ENCODE peak calls at places on chromosomes 6 and 20, in ten cellular contexts. G is tibial nerve; U is nucleus accumbens; E is naive thymus-derived CD8-positive, alpha-beta T cell; J is ACHN; Q is lower lobe of right lung; Z is AG04450; A is A549; P is IMR-90; I is BE2C. M is an unnamed sample.

GRCh38 chr6:84415517-84415916 is 188.1 kb upstream of the CEP162 start:
- DNase-seq in J (no peak), A (no peak), I (no peak), P (no peak), U (no peak), G (no peak), Q (no peak), E (no peak), Z (no peak), M (no peak)

GRCh38 chr6:11296449-11297375 is 64.2 kb upstream of the NEDD9 start:
- DNase-seq in Z (no peak), I (no peak), A (no peak), E (no peak), Q (no peak), G (no peak), U (no peak), J (no peak), P (no peak), M (no peak)

GRCh38 chr20:6836821-6837374 is 69.4 kb downstream of the BMP2 start:
- DNase-seq in G (no peak), Z (no peak), I (no peak), A (no peak), P (no peak), Q (no peak), J (no peak), U (no peak), E (no peak), M (no peak)

GRCh38 chr6:144340541-144341371 is 55.6 kb downstream of the UTRN start:
- DNase-seq in U (no peak), Z (no peak), J (no peak), A (no peak), Q (no peak), E (no peak), G (no peak), P (no peak), I (no peak), M (no peak)

GRCh38 chr20:33127422-33128097 is 40.4 kb upstream of the BPIFA2 start:
- DNase-seq in I (no peak), P (no peak), E (no peak), J (no peak), G (no peak), Q (no peak), A (no peak), Z (no peak), U (no peak), M (no peak)

GRCh38 chr6:81774542-81774941 is 22.1 kb upstream of the TENT5A start:
- DNase-seq in Q (no peak), E (no peak), I (no peak), P (no peak), J (peak; percentile 35), G (no peak), Z (no peak), U (no peak), A (no peak), M (no peak)

GRCh38 chr6:79004239-79004638 is 73.8 kb downstream of the PHIP start:
- DNase-seq in Z (no peak), G (no peak), I (no peak), E (no peak), Q (no peak), J (no peak), U (no peak), P (no peak), A (no peak), M (no peak)

GRCh38 chr6:128284128-128284527 is 236.3 kb downstream of the PTPRK start:
- DNase-seq in U (no peak), Q (no peak), P (no peak), G (no peak), Z (no peak), A (no peak), I (no peak), E (no peak), J (no peak), M (peak; percentile 34)

GRCh38 chr6:43120938-43121913 is 45.1 kb downstream of the PTK7 start:
- DNase-seq in J (peak; percentile 93), U (no peak), I (peak; percentile 69), E (no peak), Z (peak; percentile 94), P (peak; percentile 98), G (peak; percentile 48), A (no peak), Q (no peak), M (peak; percentile 96)

GRCh38 chr6:10633216-10633615 is 61.2 kb downstream of the C6orf52 start:
- DNase-seq in J (peak; percentile 73), A (peak; percentile 28), U (no peak), Q (no peak), P (peak; percentile 75), Z (peak; percentile 66), E (no peak), G (no peak), I (no peak), M (peak; percentile 62)

GRCh38 chr6:71194730-71195129 is 93.9 kb upstream of the OGFRL1 start:
- DNase-seq in E (no peak), J (peak; percentile 86), Q (no peak), Z (no peak), G (no peak), I (no peak), U (no peak), P (peak; percentile 83), A (peak; percentile 5), M (peak; percentile 75)

GRCh38 chr6:20699402-20699801 is 165.1 kb downstream of the CDKAL1 start:
- DNase-seq in A (no peak), J (no peak), E (no peak), G (no peak), U (no peak), Q (no peak), P (no peak), I (no peak), Z (no peak), M (no peak)

GRCh38 chr6:153591165-153591564 is 447.9 kb upstream of the OPRM1 start:
- DNase-seq in E (no peak), U (no peak), Q (no peak), J (no peak), G (no peak), P (no peak), I (no peak), Z (no peak), A (no peak), M (no peak)

GRCh38 chr20:64236137-64237088 is 19.1 kb upstream of the PCMTD2 start:
- DNase-seq in A (no peak), P (no peak), Q (peak; percentile 17), Z (no peak), I (no peak), G (no peak), U (no peak), E (no peak), J (no peak), M (no peak)

GRCh38 chr20:49268600-49269365 is 9.1 kb downstream of the ZNFX1 start:
- DNase-seq in E (no peak), Q (no peak), Z (peak; percentile 47), G (no peak), A (no peak), P (peak; percentile 81), U (no peak), J (no peak), I (no peak), M (peak; percentile 56)

GRCh38 chr6:111663232-111663631 is 57.6 kb upstream of the TRAF3IP2 start:
- DNase-seq in Z (no peak), E (no peak), A (no peak), I (no peak), J (no peak), Q (no peak), U (no peak), P (no peak), G (no peak), M (no peak)

GRCh38 chr20:41178904-41179432 is 41.6 kb downstream of the PLCG1 start:
- DNase-seq in A (no peak), Z (no peak), I (peak; percentile 67), G (peak; percentile 14), J (no peak), U (peak; percentile 66), Q (peak; percentile 40), E (no peak), P (no peak), M (peak; percentile 67)

GRCh38 chr6:145929037-145929633 is 35.0 kb downstream of the SHPRH start:
- DNase-seq in U (no peak), J (peak; percentile 48), P (peak; percentile 60), Z (peak; percentile 13), Q (no peak), A (peak; percentile 1), E (no peak), G (no peak), I (peak; percentile 11), M (peak; percentile 54)

GRCh38 chr6:75436869-75437268 is 56.7 kb downstream of the FILIP1 start:
- DNase-seq in P (no peak), E (no peak), A (no peak), U (no peak), Z (no peak), Q (no peak), G (no peak), J (no peak), I (no peak), M (no peak)

GRCh38 chr20:51378171-51378928 is 164.2 kb downstream of the NFATC2 start:
- DNase-seq in G (no peak), U (no peak), E (no peak), Q (no peak), I (no peak), P (no peak), A (no peak), J (no peak), Z (no peak), M (no peak)

GRCh38 chr6:37083243-37084138 is 78.0 kb downstream of the FGD2 start:
- DNase-seq in A (no peak), I (peak; percentile 40), P (peak; percentile 69), J (no peak), E (no peak), U (no peak), Q (peak; percentile 91), G (peak; percentile 44), Z (no peak), M (no peak)

GRCh38 chr6:168451805-168452204 is 10.8 kb downstream of the SMOC2 start:
- DNase-seq in I (no peak), G (no peak), Z (no peak), U (peak; percentile 14), P (no peak), J (no peak), Q (no peak), A (no peak), E (no peak), M (no peak)

GRCh38 chr6:24743265-24743943 is 24.4 kb upstream of the C6orf62 start:
- DNase-seq in Z (peak; percentile 90), A (peak; percentile 82), E (no peak), U (no peak), G (no peak), J (peak; percentile 71), I (no peak), P (peak; percentile 98), Q (no peak), M (peak; percentile 94)

GRCh38 chr6:43972915-43973304 is 154.3 kb downstream of the MRPL14 start:
- DNase-seq in I (no peak), Q (peak; percentile 79), G (no peak), A (no peak), P (peak; percentile 95), J (no peak), E (no peak), U (peak; percentile 15), Z (peak; percentile 80), M (peak; percentile 90)

GRCh38 chr6:2741756-2742155 is 9.0 kb downstream of the MYLK4 start:
- DNase-seq in J (no peak), Q (no peak), G (no peak), E (no peak), Z (no peak), A (no peak), I (no peak), U (no peak), P (peak; percentile 44), M (peak; percentile 63)

GRCh38 chr6:14095444-14095843 is 22.1 kb upstream of the CD83 start:
- DNase-seq in I (no peak), J (no peak), U (no peak), P (no peak), E (no peak), Q (no peak), G (no peak), Z (no peak), A (no peak), M (no peak)

GRCh38 chr6:8027965-8028651 is 36.1 kb downstream of the BLOC1S5 start:
- DNase-seq in P (peak; percentile 38), A (no peak), E (no peak), U (no peak), Q (no peak), I (no peak), Z (no peak), G (no peak), J (no peak), M (no peak)

GRCh38 chr6:36523936-36524499 is 23.3 kb downstream of the STK38 start:
- DNase-seq in E (no peak), I (no peak), A (no peak), Z (no peak), P (no peak), J (no peak), U (no peak), Q (no peak), G (no peak), M (no peak)